ENCODE peak calls at places on chromosomes 2 and 18, in eight cellular contexts. One of them, this sample, is unnamed.

GRCh38 chr2:20452551-20452950 is 5.7 kb downstream of the RHOB start:
- DNase-seq in adrenal gland: peak; percentile 75
- DNase-seq in stomach: peak; percentile 27
- DNase-seq in body of pancreas: peak; percentile 12
- DNase-seq in gastrocnemius medialis: no peak
- DNase-seq in K562: no peak
- DNase-seq in sigmoid colon: peak; percentile 82
- DNase-seq in ovary: no peak
- DNase-seq in this sample: no peak

GRCh38 chr2:42113427-42113826 is 55.7 kb upstream of the EML4 start:
- DNase-seq in gastrocnemius medialis: no peak
- DNase-seq in sigmoid colon: no peak
- DNase-seq in K562: no peak
- DNase-seq in body of pancreas: no peak
- DNase-seq in stomach: no peak
- DNase-seq in adrenal gland: no peak
- DNase-seq in ovary: no peak
- DNase-seq in this sample: no peak

GRCh38 chr2:96542357-96542977 is 5.9 kb downstream of the ARID5A start:
- DNase-seq in gastrocnemius medialis: no peak
- DNase-seq in ovary: no peak
- DNase-seq in adrenal gland: no peak
- DNase-seq in sigmoid colon: no peak
- DNase-seq in body of pancreas: no peak
- DNase-seq in stomach: no peak
- DNase-seq in K562: no peak
- DNase-seq in this sample: no peak

GRCh38 chr2:228983700-228984099 is 287.4 kb downstream of the PID1 start:
- DNase-seq in K562: no peak
- DNase-seq in adrenal gland: no peak
- DNase-seq in gastrocnemius medialis: no peak
- DNase-seq in ovary: no peak
- DNase-seq in sigmoid colon: no peak
- DNase-seq in body of pancreas: no peak
- DNase-seq in stomach: no peak
- DNase-seq in this sample: no peak

GRCh38 chr2:100739735-100740432 is 80.1 kb upstream of the NPAS2 start:
- DNase-seq in K562: peak; percentile 26
- DNase-seq in sigmoid colon: no peak
- DNase-seq in ovary: no peak
- DNase-seq in gastrocnemius medialis: no peak
- DNase-seq in adrenal gland: no peak
- DNase-seq in body of pancreas: no peak
- DNase-seq in stomach: no peak
- DNase-seq in this sample: no peak

GRCh38 chr2:193847140-193847539 is 1652.4 kb upstream of the TMEFF2 start:
- DNase-seq in gastrocnemius medialis: no peak
- DNase-seq in K562: no peak
- DNase-seq in sigmoid colon: no peak
- DNase-seq in adrenal gland: no peak
- DNase-seq in ovary: no peak
- DNase-seq in body of pancreas: no peak
- DNase-seq in stomach: no peak
- DNase-seq in this sample: no peak

GRCh38 chr2:205139822-205140612 is 542.3 kb upstream of the NRP2 start:
- DNase-seq in ovary: peak; percentile 18
- DNase-seq in sigmoid colon: no peak
- DNase-seq in K562: peak; percentile 51
- DNase-seq in body of pancreas: no peak
- DNase-seq in gastrocnemius medialis: no peak
- DNase-seq in stomach: peak; percentile 40
- DNase-seq in adrenal gland: peak; percentile 69
- DNase-seq in this sample: no peak

GRCh38 chr2:65514555-65515195 is 82.3 kb upstream of the SPRED2 start:
- DNase-seq in K562: no peak
- DNase-seq in gastrocnemius medialis: no peak
- DNase-seq in ovary: no peak
- DNase-seq in adrenal gland: no peak
- DNase-seq in body of pancreas: no peak
- DNase-seq in stomach: no peak
- DNase-seq in sigmoid colon: no peak
- DNase-seq in this sample: no peak

GRCh38 chr18:10230072-10230471 is 224.4 kb upstream of the APCDD1 start:
- DNase-seq in sigmoid colon: no peak
- DNase-seq in stomach: no peak
- DNase-seq in gastrocnemius medialis: no peak
- DNase-seq in adrenal gland: no peak
- DNase-seq in K562: no peak
- DNase-seq in ovary: no peak
- DNase-seq in body of pancreas: no peak
- DNase-seq in this sample: no peak

DNA sequence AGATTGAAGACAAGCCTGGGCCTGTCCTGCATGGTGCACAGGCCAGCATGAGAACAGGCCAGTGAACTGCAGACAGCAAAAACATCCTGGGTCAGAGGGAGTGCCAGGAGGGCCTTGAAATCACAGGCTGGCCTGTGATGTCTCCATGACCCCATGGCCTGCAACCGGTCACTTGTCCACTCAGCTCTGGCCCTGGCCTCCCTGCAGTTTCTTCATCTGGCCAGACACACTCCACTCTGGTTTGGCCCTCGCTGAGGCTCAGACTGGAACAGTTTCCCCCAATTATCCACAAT is 12.6 kb downstream of the CYRIA start:
- DNase-seq in gastrocnemius medialis: no peak
- DNase-seq in stomach: no peak
- DNase-seq in adrenal gland: peak; percentile 77
- DNase-seq in K562: no peak
- DNase-seq in body of pancreas: no peak
- DNase-seq in ovary: no peak
- DNase-seq in sigmoid colon: peak; percentile 79
- DNase-seq in this sample: no peak
- H3K27ac ChIP-seq in gastrocnemius medialis: peak overlapping the region; percentile 88
- H3K27ac ChIP-seq in stomach: peak overlapping the region; percentile 79
- H3K27ac ChIP-seq in adrenal gland: peak overlapping the region; percentile 65
- H3K27ac ChIP-seq in K562: no peak overlapping the region
- H3K27ac ChIP-seq in body of pancreas: no peak overlapping the region
- H3K27ac ChIP-seq in ovary: peak overlapping the region; percentile 86
- H3K27ac ChIP-seq in sigmoid colon: peak overlapping the region; percentile 76
- H3K27ac ChIP-seq in this sample: peak overlapping the region; percentile 35

GRCh38 chr18:24015897-24016631 is 1.5 kb downstream of the TTC39C start:
- DNase-seq in gastrocnemius medialis: no peak
- DNase-seq in sigmoid colon: no peak
- DNase-seq in stomach: no peak
- DNase-seq in adrenal gland: no peak
- DNase-seq in K562: no peak
- DNase-seq in ovary: no peak
- DNase-seq in body of pancreas: no peak
- DNase-seq in this sample: no peak

GRCh38 chr18:24013061-24013460 is 1.5 kb upstream of the TTC39C start:
- DNase-seq in gastrocnemius medialis: no peak
- DNase-seq in adrenal gland: no peak
- DNase-seq in sigmoid colon: no peak
- DNase-seq in K562: no peak
- DNase-seq in body of pancreas: no peak
- DNase-seq in stomach: no peak
- DNase-seq in ovary: no peak
- DNase-seq in this sample: no peak

GRCh38 chr18:24016643-24017042 is 2.1 kb downstream of the TTC39C start:
- DNase-seq in stomach: no peak
- DNase-seq in adrenal gland: no peak
- DNase-seq in body of pancreas: no peak
- DNase-seq in gastrocnemius medialis: no peak
- DNase-seq in sigmoid colon: no peak
- DNase-seq in K562: no peak
- DNase-seq in ovary: no peak
- DNase-seq in this sample: no peak

GRCh38 chr18:24014062-24014985 is at the start of gene TTC39C:
- DNase-seq in adrenal gland: peak; percentile 81
- DNase-seq in stomach: peak; percentile 67
- DNase-seq in ovary: peak; percentile 75
- DNase-seq in K562: peak; percentile 63
- DNase-seq in body of pancreas: peak; percentile 65
- DNase-seq in gastrocnemius medialis: peak; percentile 9
- DNase-seq in sigmoid colon: peak; percentile 84
- DNase-seq in this sample: peak; percentile 89

DNA sequence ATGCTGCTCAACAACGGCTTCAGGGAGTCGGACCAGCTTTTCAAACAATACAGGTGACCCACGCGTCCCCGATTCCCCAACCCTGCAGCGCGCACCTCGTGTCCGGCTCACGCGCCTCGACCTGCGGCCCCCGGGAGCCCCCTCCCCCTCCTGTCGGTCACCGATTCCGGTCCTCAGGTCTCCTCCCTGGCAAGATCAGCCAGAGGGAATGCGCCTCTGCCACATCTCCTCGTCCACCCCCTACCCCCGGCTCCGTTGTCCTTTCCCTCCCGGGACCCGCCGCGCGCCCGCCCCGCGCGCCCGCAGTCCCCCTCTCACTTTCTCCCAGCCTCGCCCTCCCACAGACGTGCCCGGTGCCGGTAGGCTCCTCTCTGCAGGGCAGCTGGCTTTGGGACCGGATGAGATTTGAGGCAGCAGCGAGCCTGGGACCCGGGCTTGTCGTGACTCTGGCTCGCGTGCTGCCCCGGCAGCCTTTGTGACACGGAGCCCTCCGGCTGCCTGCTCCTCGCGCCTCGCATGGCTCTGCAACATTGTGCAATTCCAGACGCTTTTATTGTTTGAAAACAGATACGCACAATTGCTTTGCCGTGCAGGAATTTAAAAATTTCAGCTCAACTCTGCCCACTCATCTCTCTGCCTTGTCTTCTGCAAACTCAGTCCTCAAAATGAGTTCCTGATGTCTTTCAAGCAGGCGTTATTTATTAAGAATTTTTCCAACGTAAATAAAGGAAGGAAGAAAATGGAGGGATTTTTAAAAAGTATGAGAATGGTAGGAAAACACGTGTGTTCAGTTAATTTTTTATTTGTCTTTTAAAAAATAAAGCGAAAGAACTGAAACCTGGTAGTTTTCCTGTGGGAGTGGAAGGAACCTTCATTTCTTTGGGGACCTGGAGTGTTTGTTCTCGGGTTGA is 687 bp downstream of the TTC39C start:
- DNase-seq in body of pancreas: peak; percentile 38
- DNase-seq in adrenal gland: peak; percentile 75
- DNase-seq in ovary: peak; percentile 49
- DNase-seq in K562: no peak
- DNase-seq in gastrocnemius medialis: peak; percentile 13
- DNase-seq in stomach: peak; percentile 47
- DNase-seq in sigmoid colon: peak; percentile 74
- DNase-seq in this sample: peak; percentile 71
- TF ChIP-seq POLR2A in body of pancreas: peak; percentile 50
- TF ChIP-seq POLR2A in adrenal gland: peak; percentile 62
- TF ChIP-seq POLR2A in ovary: no peak
- TF ChIP-seq POLR2A in K562: no peak
- TF ChIP-seq POLR2A in gastrocnemius medialis: no peak
- TF ChIP-seq POLR2A in stomach: no peak
- TF ChIP-seq POLR2A in sigmoid colon: peak; percentile 21
- TF ChIP-seq POLR2A in this sample: peak; percentile 16

GRCh38 chr2:16180631-16181030 is 240.3 kb downstream of the MYCN start:
- DNase-seq in stomach: no peak
- DNase-seq in body of pancreas: no peak
- DNase-seq in sigmoid colon: no peak
- DNase-seq in ovary: no peak
- DNase-seq in gastrocnemius medialis: no peak
- DNase-seq in K562: no peak
- DNase-seq in adrenal gland: no peak
- DNase-seq in this sample: no peak

GRCh38 chr2:16181741-16182090 is 241.4 kb downstream of the MYCN start:
- DNase-seq in K562: no peak
- DNase-seq in sigmoid colon: no peak
- DNase-seq in gastrocnemius medialis: no peak
- DNase-seq in body of pancreas: no peak
- DNase-seq in ovary: no peak
- DNase-seq in stomach: no peak
- DNase-seq in adrenal gland: no peak
- DNase-seq in this sample: no peak

GRCh38 chr2:16178551-16179130 is 238.3 kb downstream of the MYCN start:
- DNase-seq in K562: no peak
- DNase-seq in stomach: no peak
- DNase-seq in sigmoid colon: no peak
- DNase-seq in ovary: no peak
- DNase-seq in adrenal gland: no peak
- DNase-seq in gastrocnemius medialis: no peak
- DNase-seq in body of pancreas: no peak
- DNase-seq in this sample: no peak

GRCh38 chr2:16181062-16181740 is 240.9 kb downstream of the MYCN start:
- DNase-seq in ovary: no peak
- DNase-seq in adrenal gland: no peak
- DNase-seq in K562: no peak
- DNase-seq in body of pancreas: no peak
- DNase-seq in gastrocnemius medialis: no peak
- DNase-seq in sigmoid colon: no peak
- DNase-seq in stomach: peak; percentile 82
- DNase-seq in this sample: no peak

DNA sequence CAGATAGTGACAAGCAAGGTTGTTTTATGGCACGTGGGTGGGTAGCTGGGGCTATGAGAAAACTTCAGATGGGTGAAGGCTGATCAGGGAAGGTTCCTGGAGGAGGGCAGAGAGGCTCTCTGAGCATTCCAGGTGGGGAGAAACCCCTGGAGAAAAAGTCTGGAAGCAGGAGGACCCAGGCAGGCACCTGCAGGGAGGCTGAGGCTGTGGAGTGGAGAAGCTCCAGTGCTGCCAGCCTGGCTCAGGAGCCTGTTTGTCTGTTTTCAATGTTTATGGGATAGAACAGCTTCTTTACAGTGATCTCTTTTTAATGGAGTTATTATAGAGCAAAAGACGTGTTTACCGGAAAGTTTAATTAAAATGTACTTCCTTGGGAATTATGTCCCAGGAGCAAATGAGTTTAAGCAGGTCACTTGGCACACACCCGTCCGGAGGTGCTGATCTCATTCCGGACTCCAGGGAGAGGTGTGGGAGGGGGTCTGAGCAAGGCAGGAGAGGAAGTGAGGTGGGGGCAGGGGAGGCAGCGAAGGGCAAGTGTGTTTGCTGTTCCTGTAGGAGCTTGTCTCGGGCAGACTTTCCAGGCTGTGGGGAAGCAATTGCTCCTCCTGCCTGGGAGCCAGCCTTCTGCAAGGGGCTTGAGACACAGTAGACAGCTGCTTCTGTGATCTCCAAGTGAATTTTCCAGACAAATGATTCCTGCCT is 239.5 kb downstream of the MYCN start:
- DNase-seq in stomach: peak; percentile 54
- DNase-seq in K562: no peak
- DNase-seq in gastrocnemius medialis: no peak
- DNase-seq in sigmoid colon: no peak
- DNase-seq in adrenal gland: no peak
- DNase-seq in body of pancreas: no peak
- DNase-seq in ovary: no peak
- DNase-seq in this sample: no peak
- H3K4me3 ChIP-seq in stomach: no peak overlapping the region
- H3K4me3 ChIP-seq in K562: no peak overlapping the region
- H3K4me3 ChIP-seq in gastrocnemius medialis: no peak overlapping the region
- H3K4me3 ChIP-seq in sigmoid colon: no peak overlapping the region
- H3K4me3 ChIP-seq in adrenal gland: no peak overlapping the region
- H3K4me3 ChIP-seq in body of pancreas: no peak overlapping the region
- H3K4me3 ChIP-seq in ovary: no peak overlapping the region
- H3K4me3 ChIP-seq in this sample: no peak overlapping the region

DNA sequence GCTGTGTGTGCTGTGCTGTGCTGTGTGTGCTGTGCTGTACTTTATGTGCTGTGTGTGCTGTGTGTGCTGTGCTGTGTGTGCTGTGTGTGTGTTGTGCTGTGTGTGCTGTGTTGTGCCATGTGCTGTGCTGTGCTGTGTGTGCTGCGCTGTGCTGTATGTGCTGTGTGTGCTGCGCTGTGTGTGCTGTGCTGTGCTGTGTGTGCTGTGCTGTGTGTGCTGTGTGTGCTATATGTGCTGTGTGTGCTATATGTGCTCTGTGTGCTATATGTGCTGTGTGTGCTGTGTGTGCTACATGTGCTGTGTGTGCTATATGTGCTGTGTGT is 30.6 kb upstream of the MAL start:
- DNase-seq in gastrocnemius medialis: no peak
- DNase-seq in body of pancreas: no peak
- DNase-seq in stomach: no peak
- DNase-seq in sigmoid colon: no peak
- DNase-seq in adrenal gland: no peak
- DNase-seq in K562: no peak
- DNase-seq in ovary: no peak
- DNase-seq in this sample: no peak
- H3K27ac ChIP-seq in gastrocnemius medialis: no peak overlapping the region
- H3K27ac ChIP-seq in body of pancreas: no peak overlapping the region
- H3K27ac ChIP-seq in stomach: no peak overlapping the region
- H3K27ac ChIP-seq in sigmoid colon: no peak overlapping the region
- H3K27ac ChIP-seq in adrenal gland: no peak overlapping the region
- H3K27ac ChIP-seq in K562: no peak overlapping the region
- H3K27ac ChIP-seq in ovary: no peak overlapping the region
- H3K27ac ChIP-seq in this sample: no peak overlapping the region

This sample was measured in right lobe of liver.